ENCODE peak calls at places on chromosomes 7 and 10, in seven cellular contexts. I, H, A, S, K, Z and C are unnamed samples.

GRCh38 chr7:2065516-2065915 is 167.2 kb downstream of the MAD1L1 start:
- DNase-seq in I (no peak), H (no peak), A (no peak), S (no peak), K (no peak), Z (no peak), C (no peak)

GRCh38 chr10:102327002-102327401 is 68.5 kb upstream of the NFKB2 start:
- DNase-seq in I (no peak), H (no peak), A (no peak), S (no peak), K (no peak), Z (no peak), C (no peak)

GRCh38 chr7:12570529-12571461 is at the start of gene SCIN:
- DNase-seq in I (no peak), H (peak), A (peak), S (peak), K (peak), Z (peak), C (no peak)

GRCh38 chr7:81300779-81301178 is 381.9 kb upstream of the SEMA3C start:
- DNase-seq in I (no peak), H (no peak), A (no peak), S (no peak), K (no peak), Z (peak), C (no peak)

GRCh38 chr7:79949778-79950177 is 184.9 kb upstream of the GNAI1 start:
- DNase-seq in I (no peak), H (no peak), A (no peak), S (no peak), K (peak), Z (no peak), C (no peak)

GRCh38 chr10:97153276-97153850 is 32.4 kb downstream of the SLIT1 start:
- DNase-seq in I (no peak), H (no peak), A (peak), S (no peak), K (no peak), Z (no peak), C (no peak)

GRCh38 chr10:17644485-17644964 is 574 bp downstream of the STAM start:
- DNase-seq in I (peak), H (peak), A (no peak), S (no peak), K (no peak), Z (no peak), C (peak)

GRCh38 chr10:97356318-97356914 is 21.9 kb upstream of the FRAT2 start:
- DNase-seq in I (no peak), H (no peak), A (peak), S (no peak), K (no peak), Z (no peak), C (no peak)

GRCh38 chr7:22647451-22648257 is 79.3 kb upstream of the IL6 start:
- DNase-seq in I (peak), H (peak), A (no peak), S (no peak), K (no peak), Z (peak), C (peak)

GRCh38 chr7:130365093-130365492 is 15.2 kb upstream of the CPA1 start:
- DNase-seq in I (no peak), H (no peak), A (peak), S (no peak), K (no peak), Z (peak), C (no peak)
- H3K4me3 ChIP-seq in I (no peak), H (no peak), A (no peak), S (no peak), K (no peak), Z (no peak), C (no peak)

GRCh38 chr7:158209435-158209834 is 378.2 kb downstream of the PTPRN2 start:
- DNase-seq in I (no peak), H (no peak), A (no peak), S (no peak), K (no peak), Z (no peak), C (no peak)

GRCh38 chr7:158204453-158204852 is 383.2 kb downstream of the PTPRN2 start:
- DNase-seq in I (no peak), H (peak), A (no peak), S (no peak), K (no peak), Z (peak), C (no peak)

DNA sequence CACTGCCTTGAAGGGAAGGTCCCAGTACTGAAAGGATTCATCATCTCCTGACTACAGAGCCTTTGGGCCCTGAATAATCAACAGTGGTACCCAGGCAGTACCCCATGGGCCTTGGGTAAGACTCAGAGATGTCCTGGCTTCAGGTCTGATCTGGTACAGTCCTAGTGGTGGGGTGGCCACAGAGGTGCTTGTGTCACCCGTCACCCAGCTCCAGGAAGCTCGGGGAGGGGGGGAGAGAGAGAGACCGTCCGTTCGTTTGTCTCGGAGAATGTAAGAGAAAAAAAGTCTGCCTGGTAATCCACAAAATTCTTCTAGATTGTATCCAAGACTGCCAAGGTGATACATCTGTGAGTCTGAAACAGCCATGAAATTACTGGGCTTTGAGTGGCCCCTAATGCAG is 381.3 kb downstream of the PTPRN2 start:
- DNase-seq in I (no peak), H (no peak), A (no peak), S (no peak), K (no peak), Z (no peak), C (no peak)
- TF ChIP-seq CTCF in I (no peak), H (no peak), A (no peak), S (no peak), K (no peak), Z (no peak), C (no peak)

DNA sequence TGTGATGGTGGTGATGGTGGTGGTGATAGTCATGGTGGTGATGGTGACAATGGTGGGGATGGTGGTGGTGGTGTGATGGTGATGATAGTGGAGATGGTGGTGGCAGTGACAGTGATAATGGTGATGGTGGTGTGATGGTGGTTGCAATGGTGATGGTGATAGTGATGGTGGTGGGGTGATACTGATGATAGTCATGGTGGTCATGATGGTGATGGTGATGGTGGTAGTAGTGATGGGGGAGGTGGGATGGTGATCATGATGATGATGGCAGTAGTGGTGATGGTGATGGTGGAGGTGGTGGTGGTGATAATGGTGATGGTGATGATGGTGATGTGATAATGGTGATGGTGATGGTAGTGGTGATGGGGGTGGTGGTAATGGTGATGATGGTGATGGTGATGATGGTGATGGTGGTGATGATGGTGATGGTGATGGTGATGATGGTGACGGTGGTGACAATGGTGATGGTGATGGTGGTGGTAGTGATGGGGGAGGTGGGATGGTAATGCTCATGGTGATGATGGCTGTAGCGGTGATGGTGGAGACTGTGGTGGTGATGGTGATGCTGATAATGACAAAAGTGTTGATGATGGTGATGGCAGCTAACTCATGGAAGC is 4.7 kb upstream of the PWWP2B start:
- DNase-seq in I (no peak), H (no peak), A (peak), S (peak), K (no peak), Z (no peak), C (no peak)
- H3K4me3 ChIP-seq in I (no peak), H (no peak), A (no peak), S (no peak), K (no peak), Z (no peak), C (no peak)

GRCh38 chr10:12799144-12799543 is 202.4 kb downstream of the CCDC3 start:
- DNase-seq in I (no peak), H (no peak), A (no peak), S (no peak), K (no peak), Z (no peak), C (no peak)

GRCh38 chr10:12801214-12802087 is 200.1 kb downstream of the CCDC3 start:
- DNase-seq in I (no peak), H (no peak), A (no peak), S (no peak), K (no peak), Z (no peak), C (no peak)

GRCh38 chr10:12799746-12800145 is 201.8 kb downstream of the CCDC3 start:
- DNase-seq in I (no peak), H (no peak), A (no peak), S (no peak), K (no peak), Z (no peak), C (no peak)

GRCh38 chr10:12797471-12798262 is 203.8 kb downstream of the CCDC3 start:
- DNase-seq in I (peak), H (no peak), A (no peak), S (no peak), K (no peak), Z (peak), C (peak)

DNA sequence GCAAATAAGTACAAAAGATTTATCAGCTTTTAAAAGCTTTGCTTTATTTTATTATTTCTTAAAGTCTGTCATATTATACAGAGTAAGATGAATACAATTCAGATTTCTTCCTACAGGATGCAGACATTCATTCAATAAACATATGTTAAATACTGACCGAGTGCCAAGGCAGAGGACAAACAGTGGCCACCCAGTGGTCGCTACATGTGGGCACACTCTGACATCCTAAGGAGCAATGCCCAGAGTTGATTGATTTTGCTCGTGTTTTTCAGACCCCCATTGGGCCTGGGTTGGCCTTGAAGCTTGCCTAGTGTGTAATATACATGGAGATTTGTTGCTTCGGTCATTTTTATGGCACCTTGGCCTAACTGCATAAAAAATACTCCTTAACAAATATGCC is 201.2 kb downstream of the CCDC3 start:
- DNase-seq in I (no peak), H (no peak), A (no peak), S (no peak), K (no peak), Z (no peak), C (no peak)
- TF ChIP-seq CTCF in I (no peak), H (peak), A (no peak), S (no peak), K (peak), Z (no peak), C (no peak)

GRCh38 chr10:45427305-45427955 is 53.4 kb downstream of the ALOX5 start:
- DNase-seq in I (no peak), H (no peak), A (peak), S (no peak), K (no peak), Z (no peak), C (no peak)
- H3K4me3 ChIP-seq in I (no peak), H (no peak), A (no peak), S (no peak), K (no peak), Z (no peak), C (no peak)

GRCh38 chr7:86207740-86208139 is 436.0 kb upstream of the GRM3 start:
- DNase-seq in I (no peak), H (no peak), A (no peak), S (no peak), K (no peak), Z (no peak), C (no peak)

GRCh38 chr7:86199881-86200280 is 443.8 kb upstream of the GRM3 start:
- DNase-seq in I (no peak), H (no peak), A (no peak), S (no peak), K (no peak), Z (no peak), C (no peak)

GRCh38 chr7:86202833-86203232 is 440.9 kb upstream of the GRM3 start:
- DNase-seq in I (no peak), H (no peak), A (no peak), S (no peak), K (no peak), Z (no peak), C (no peak)

GRCh38 chr7:86201767-86202166 is 441.9 kb upstream of the GRM3 start:
- DNase-seq in I (no peak), H (no peak), A (no peak), S (no peak), K (no peak), Z (no peak), C (no peak)
- TF ChIP-seq CTCF in I (no peak), H (no peak), A (no peak), S (no peak), K (no peak), Z (no peak), C (no peak)

GRCh38 chr10:92699193-92699517 is 9.4 kb downstream of the HHEX start:
- DNase-seq in I (no peak), H (no peak), A (no peak), S (no peak), K (no peak), Z (no peak), C (no peak)
- H3K4me3 ChIP-seq in I (peak), H (peak), A (peak), S (no peak), K (peak), Z (no peak), C (peak)